ENCODE peak calls at places on chromosomes 1 and 21, in eight cellular contexts. D is GM20000, Q is uterus, C is adrenal gland, R is AG04449, G is pancreas, X is cardiac fibroblast, S is tibial nerve. I is an unnamed sample.

GRCh38 chr1:233294991-233295774 is at the start of gene PCNX2:
- DNase-seq in D (peak; percentile 88), Q (no peak), C (peak; percentile 16), R (no peak), G (peak; percentile 78), X (peak; percentile 67), S (no peak), I (peak; percentile 49)

GRCh38 chr1:101567582-101568189 is 330.9 kb downstream of the S1PR1 start:
- DNase-seq in D (peak; percentile 42), Q (no peak), C (peak; percentile 52), R (no peak), G (peak; percentile 57), X (peak; percentile 52), S (no peak), I (peak; percentile 22)

GRCh38 chr1:192402571-192402970 is 85.8 kb downstream of the RGS21 start:
- DNase-seq in D (no peak), Q (no peak), C (no peak), R (no peak), G (no peak), X (no peak), S (no peak), I (no peak)

GRCh38 chr21:15754640-15755039 is 24.9 kb downstream of the USP25 start:
- DNase-seq in D (no peak), Q (no peak), C (no peak), R (no peak), G (no peak), X (peak; percentile 74), S (no peak), I (peak; percentile 29)

GRCh38 chr1:209796733-209797025 is 9.3 kb downstream of the IRF6 start:
- DNase-seq in D (no peak), Q (no peak), C (no peak), R (no peak), G (no peak), X (no peak), S (no peak), I (no peak)

GRCh38 chr21:45454924-45455315 is 50.0 kb downstream of the COL18A1 start:
- DNase-seq in D (no peak), Q (no peak), C (no peak), R (no peak), G (no peak), X (no peak), S (no peak), I (peak; percentile 46)

GRCh38 chr1:193937308-193937707 is 750.9 kb upstream of the B3GALT2 start:
- DNase-seq in D (no peak), Q (no peak), C (no peak), R (no peak), G (no peak), X (no peak), S (no peak), I (no peak)

GRCh38 chr1:174413632-174414031 is 34.1 kb upstream of the GPR52 start:
- DNase-seq in D (no peak), Q (no peak), C (peak; percentile 8), R (no peak), G (no peak), X (peak; percentile 55), S (no peak), I (peak; percentile 14)

GRCh38 chr1:228275154-228275434 is 67.2 kb downstream of the OBSCN start:
- DNase-seq in D (no peak), Q (no peak), C (no peak), R (no peak), G (peak; percentile 48), X (no peak), S (no peak), I (no peak)

GRCh38 chr1:43238991-43239469 is 30.8 kb upstream of the TMEM125 start:
- DNase-seq in D (no peak), Q (no peak), C (no peak), R (no peak), G (no peak), X (no peak), S (no peak), I (no peak)

GRCh38 chr21:36705679-36706481 is 7.0 kb downstream of the SIM2 start:
- DNase-seq in D (no peak), Q (no peak), C (no peak), R (no peak), G (no peak), X (no peak), S (no peak), I (no peak)

GRCh38 chr21:45981154-45981606 is 390 bp upstream of the COL6A1 start:
- DNase-seq in D (peak; percentile 80), Q (peak; percentile 90), C (peak; percentile 75), R (no peak), G (peak; percentile 79), X (peak; percentile 88), S (peak; percentile 69), I (peak; percentile 92)

GRCh38 chr1:202976633-202977032 is 9.6 kb upstream of the CYB5R1 start:
- DNase-seq in D (no peak), Q (no peak), C (no peak), R (no peak), G (no peak), X (no peak), S (no peak), I (no peak)

GRCh38 chr21:34707876-34708325 is 39.1 kb downstream of the CLIC6 start:
- DNase-seq in D (peak; percentile 79), Q (no peak), C (no peak), R (no peak), G (no peak), X (no peak), S (no peak), I (no peak)

GRCh38 chr1:33392639-33393038 is 38.3 kb downstream of the PHC2 start:
- DNase-seq in D (no peak), Q (no peak), C (no peak), R (no peak), G (no peak), X (peak; percentile 50), S (no peak), I (no peak)

GRCh38 chr1:47527653-47528272 is 89.9 kb downstream of the FOXD2 start:
- DNase-seq in D (no peak), Q (no peak), C (no peak), R (no peak), G (no peak), X (peak; percentile 20), S (no peak), I (no peak)

GRCh38 chr1:221987860-221988520 is 246.1 kb upstream of the DUSP10 start:
- DNase-seq in D (no peak), Q (no peak), C (no peak), R (peak; percentile 57), G (no peak), X (peak; percentile 93), S (no peak), I (peak; percentile 74)

GRCh38 chr1:29396438-29397255 is 160.3 kb downstream of the PTPRU start:
- DNase-seq in D (no peak), Q (no peak), C (no peak), R (no peak), G (no peak), X (no peak), S (no peak), I (peak; percentile 23)
- TF ChIP-seq CTCF in D (no peak), Q (no peak), C (no peak), R (peak; percentile 31), G (no peak), X (no peak), S (no peak), I (peak; percentile 23)

DNA sequence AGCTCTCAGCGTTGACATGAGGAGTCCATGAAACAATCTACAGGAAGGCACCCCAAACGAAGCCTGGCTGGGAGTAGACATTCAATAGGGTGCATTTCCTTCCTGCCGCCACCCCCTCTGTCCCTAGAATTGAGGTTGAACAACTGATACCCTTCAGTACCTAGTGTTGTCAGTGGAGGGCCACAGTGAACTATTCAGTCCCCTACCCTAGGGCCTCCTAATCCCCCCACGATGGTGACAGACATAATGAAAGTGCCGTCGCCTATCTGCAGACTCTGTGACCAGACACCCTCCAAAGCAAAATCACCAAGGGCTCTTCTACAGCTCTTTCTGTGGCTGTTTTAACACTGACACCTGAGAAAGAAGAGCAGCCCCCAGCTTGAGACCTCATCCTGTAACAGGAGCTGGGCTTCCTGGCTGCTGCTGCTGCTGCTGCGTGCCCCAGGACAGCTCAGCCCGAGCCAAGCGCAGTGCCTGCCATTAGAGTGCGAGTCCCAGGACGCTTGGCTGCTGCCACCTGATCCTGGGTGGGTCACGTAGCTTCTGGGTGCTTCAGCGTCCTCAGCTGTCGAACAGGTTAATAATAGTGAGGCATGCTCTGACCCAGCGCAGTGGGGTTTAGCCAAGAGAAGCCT is 183.0 kb downstream of the ZBTB18 start:
- DNase-seq in D (no peak), Q (no peak), C (no peak), R (no peak), G (no peak), X (no peak), S (no peak), I (no peak)
- TF ChIP-seq CTCF in D (no peak), Q (no peak), C (no peak), R (no peak), G (no peak), X (no peak), S (no peak), I (no peak)

GRCh38 chr1:107450899-107451664 is 310.2 kb downstream of the NTNG1 start:
- DNase-seq in D (peak; percentile 32), Q (no peak), C (no peak), R (no peak), G (no peak), X (no peak), S (no peak), I (no peak)

GRCh38 chr1:107449326-107449725 is 308.5 kb downstream of the NTNG1 start:
- DNase-seq in D (no peak), Q (no peak), C (no peak), R (no peak), G (no peak), X (no peak), S (no peak), I (no peak)

GRCh38 chr1:107454786-107455185 is 313.9 kb downstream of the NTNG1 start:
- DNase-seq in D (no peak), Q (no peak), C (no peak), R (no peak), G (no peak), X (no peak), S (no peak), I (no peak)

DNA sequence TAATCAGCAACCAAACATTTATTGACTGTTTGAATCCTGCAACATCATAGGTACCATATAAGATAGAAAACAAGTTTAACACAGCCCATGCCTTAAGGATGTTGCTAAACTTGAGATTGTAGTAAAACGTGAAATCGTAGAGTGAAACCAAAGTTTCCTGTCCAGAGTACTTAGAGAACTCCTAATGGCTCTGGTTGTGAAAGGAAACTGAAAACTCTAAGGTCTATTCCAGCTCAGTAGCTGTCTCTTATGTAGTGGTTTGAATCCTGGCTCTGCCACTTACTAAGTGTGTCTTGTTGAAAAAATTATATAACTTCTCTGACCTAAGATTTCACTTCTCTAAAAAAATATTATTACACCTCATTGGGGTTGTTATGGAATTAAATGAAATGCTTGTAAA is 310.9 kb downstream of the NTNG1 start:
- DNase-seq in D (no peak), Q (no peak), C (no peak), R (no peak), G (no peak), X (no peak), S (no peak), I (no peak)
- TF ChIP-seq CTCF in D (no peak), Q (no peak), C (no peak), R (no peak), G (no peak), X (no peak), S (no peak), I (no peak)

DNA sequence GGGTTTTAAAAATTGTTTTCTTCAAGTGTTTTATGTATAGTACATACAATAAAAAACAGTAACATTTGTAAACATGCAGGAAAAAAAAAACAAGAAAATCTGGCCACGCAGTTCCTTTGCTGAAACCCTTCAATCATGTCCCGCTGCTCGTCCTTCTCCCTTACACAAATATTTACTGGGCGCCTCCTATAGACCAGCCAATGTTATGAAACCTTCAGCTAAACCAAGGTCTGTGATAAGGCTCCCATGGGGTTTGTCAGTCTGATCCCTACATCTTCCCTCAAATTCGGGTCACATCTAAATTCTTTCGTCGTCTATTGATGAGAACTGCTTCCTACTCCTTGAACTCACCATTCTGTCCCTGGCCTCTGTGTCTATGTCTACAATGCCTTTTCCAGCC is 583.9 kb downstream of the SMYD3 start:
- DNase-seq in D (no peak), Q (no peak), C (no peak), R (no peak), G (no peak), X (no peak), S (no peak), I (no peak)
- TF ChIP-seq CTCF in D (no peak), Q (no peak), C (no peak), R (no peak), G (no peak), X (no peak), S (no peak), I (no peak)

I was measured in fibroblast of the aortic adventitia.